ENCODE peak calls at places on chromosomes 11 and 22, in five cellular contexts. B, V, S, R and I are unnamed samples.
A peak's percentile ranks its signal among the peaks of the same experiment; 100 is the strongest.

GRCh38 chr11:75351541-75352416 is at the start of gene ARRB1:
- DNase-seq in B (no peak), V (peak; percentile 81), S (peak; percentile 41), R (peak; percentile 85), I (no peak)

GRCh38 chr22:25025586-25025985 is 73.1 kb downstream of the KIAA1671 start:
- DNase-seq in B (no peak), V (no peak), S (no peak), R (no peak), I (no peak)

GRCh38 chr11:118883368-118884071 is at the start of gene CXCR5:
- DNase-seq in B (peak; percentile 35), V (peak; percentile 37), S (no peak), R (no peak), I (no peak)

GRCh38 chr22:32911526-32911925 is 110.0 kb downstream of the TIMP3 start:
- DNase-seq in B (no peak), V (no peak), S (no peak), R (no peak), I (no peak)

GRCh38 chr11:34161361-34161760 is 55.9 kb downstream of the NAT10 start:
- DNase-seq in B (no peak), V (no peak), S (no peak), R (no peak), I (no peak)

GRCh38 chr11:64745219-64745522 is 1.2 kb upstream of the RASGRP2 start:
- DNase-seq in B (no peak), V (peak; percentile 81), S (no peak), R (peak; percentile 27), I (no peak)

GRCh38 chr22:20566420-20567260 is 59.2 kb downstream of the MED15 start:
- DNase-seq in B (peak; percentile 82), V (peak; percentile 46), S (peak; percentile 69), R (peak; percentile 93), I (peak; percentile 61)

GRCh38 chr11:45774023-45774655 is 30.8 kb upstream of the SLC35C1 start:
- DNase-seq in B (no peak), V (no peak), S (no peak), R (no peak), I (no peak)

GRCh38 chr11:57158180-57158579 is 23.6 kb upstream of the LRRC55 start:
- DNase-seq in B (no peak), V (no peak), S (no peak), R (no peak), I (no peak)

GRCh38 chr11:95608093-95608492 is 181.5 kb downstream of the FAM76B start:
- DNase-seq in B (no peak), V (no peak), S (no peak), R (peak; percentile 17), I (no peak)

GRCh38 chr11:82906931-82907330 is 5.4 kb downstream of the DDIAS start:
- DNase-seq in B (no peak), V (no peak), S (no peak), R (peak; percentile 59), I (no peak)

GRCh38 chr11:65646288-65646734 is 8.4 kb downstream of the SIPA1 start:
- DNase-seq in B (no peak), V (no peak), S (no peak), R (no peak), I (no peak)

GRCh38 chr11:32118025-32118974 is 27.4 kb downstream of the RCN1 start:
- DNase-seq in B (peak; percentile 80), V (no peak), S (peak; percentile 73), R (peak; percentile 19), I (peak; percentile 85)

GRCh38 chr11:61418136-61418535 is 11.6 kb downstream of the CPSF7 start:
- DNase-seq in B (peak; percentile 20), V (no peak), S (no peak), R (no peak), I (peak; percentile 80)

GRCh38 chr11:128180446-128181089 is 406.8 kb downstream of the ETS1 start:
- DNase-seq in B (peak; percentile 92), V (no peak), S (peak; percentile 82), R (peak; percentile 74), I (peak; percentile 89)

GRCh38 chr22:32841175-32841574 is 39.7 kb downstream of the TIMP3 start:
- DNase-seq in B (no peak), V (no peak), S (no peak), R (no peak), I (no peak)

GRCh38 chr22:37973271-37974170 is 10.8 kb downstream of the SOX10 start:
- DNase-seq in B (no peak), V (no peak), S (no peak), R (no peak), I (no peak)

GRCh38 chr11:350723-351255 is 18.5 kb upstream of the B4GALNT4 start:
- DNase-seq in B (no peak), V (no peak), S (peak; percentile 90), R (no peak), I (peak; percentile 87)

GRCh38 chr11:17386331-17387084 is 2.0 kb downstream of the KCNJ11 start:
- DNase-seq in B (peak; percentile 34), V (peak; percentile 63), S (peak; percentile 56), R (peak; percentile 57), I (no peak)

GRCh38 chr22:23182289-23183106 is 2.2 kb downstream of the BCR start:
- DNase-seq in B (peak; percentile 19), V (no peak), S (peak; percentile 82), R (peak; percentile 33), I (peak; percentile 89)

GRCh38 chr11:8863838-8864237 is 47.2 kb upstream of the AKIP1 start:
- DNase-seq in B (peak; percentile 78), V (no peak), S (peak; percentile 45), R (peak; percentile 64), I (peak; percentile 65)

GRCh38 chr22:39318507-39319283 is 728 bp downstream of the RPL3 start:
- DNase-seq in B (no peak), V (peak; percentile 44), S (no peak), R (peak; percentile 70), I (no peak)

GRCh38 chr11:19714093-19714386 is 1.4 kb downstream of the NAV2 start:
- DNase-seq in B (peak; percentile 19), V (no peak), S (peak; percentile 39), R (peak; percentile 45), I (no peak)

GRCh38 chr22:29391546-29391945 is 3.2 kb upstream of the AP1B1 start:
- DNase-seq in B (no peak), V (no peak), S (no peak), R (no peak), I (no peak)

GRCh38 chr11:31957674-31958073 is 133.2 kb upstream of the RCN1 start:
- DNase-seq in B (no peak), V (no peak), S (no peak), R (no peak), I (no peak)

GRCh38 chr11:86035920-86036319 is 33.0 kb downstream of the PICALM start:
- DNase-seq in B (no peak), V (no peak), S (no peak), R (no peak), I (no peak)

GRCh38 chr11:230431-230830 is 5.7 kb downstream of the SIRT3 start:
- DNase-seq in B (no peak), V (no peak), S (no peak), R (no peak), I (no peak)

GRCh38 chr11:1503708-1504104 is 17.1 kb upstream of the MOB2 start:
- DNase-seq in B (no peak), V (no peak), S (no peak), R (no peak), I (no peak)